ENCODE peak calls at places on chromosomes 7 and 10, in four cellular contexts. V is GM12878, Y is ovary, K is suprapubic skin. O is an unnamed sample.
A peak's percentile ranks its signal among the peaks of the same experiment; 100 is the strongest.

GRCh38 chr10:44937201-44938005 is 22.2 kb upstream of the RASSF4 start:
- DNase-seq in K (no peak), V (no peak), Y (no peak), O (no peak)

GRCh38 chr10:78688221-78688944 is 380.4 kb upstream of the ZMIZ1 start:
- DNase-seq in V (no peak), Y (no peak), K (no peak), O (no peak)

GRCh38 chr7:98213296-98213873 is 2.1 kb downstream of the BHLHA15 start:
- DNase-seq in Y (peak; percentile 19), K (no peak), V (no peak), O (no peak)

GRCh38 chr7:64599341-64599740 is 36.5 kb upstream of the ZNF680 start:
- DNase-seq in Y (no peak), K (no peak), V (no peak), O (no peak)

GRCh38 chr7:128453836-128454804 is 1.6 kb upstream of the HILPDA start:
- DNase-seq in V (no peak), K (peak; percentile 89), Y (peak; percentile 95), O (peak; percentile 93)

GRCh38 chr10:35674843-35675242 is 32.7 kb upstream of the FZD8 start:
- DNase-seq in Y (no peak), V (no peak), K (no peak), O (no peak)

GRCh38 chr10:119377905-119378736 is 164.4 kb downstream of the RGS10 start:
- DNase-seq in V (no peak), Y (no peak), K (no peak), O (no peak)

GRCh38 chr7:147584771-147585193 is 1005.8 kb upstream of the C7orf33 start:
- DNase-seq in K (no peak), Y (no peak), V (no peak), O (no peak)

GRCh38 chr10:124894569-124895215 is 47.2 kb upstream of the ZRANB1 start:
- DNase-seq in Y (no peak), V (no peak), K (no peak), O (no peak)

GRCh38 chr10:89915021-89915420 is 213.6 kb downstream of the KIF20B start:
- DNase-seq in K (no peak), Y (no peak), V (no peak), O (no peak)

GRCh38 chr10:54133201-54133600 is 667.8 kb downstream of the PCDH15 start:
- DNase-seq in Y (no peak), V (no peak), K (no peak), O (no peak)

GRCh38 chr10:4470231-4470840 is 355.7 kb upstream of the AKR1E2 start:
- DNase-seq in Y (no peak), K (no peak), V (no peak), O (no peak)

GRCh38 chr10:24762966-24763623 is 39.4 kb upstream of the ARHGAP21 start:
- DNase-seq in K (no peak), Y (no peak), V (no peak), O (no peak)

GRCh38 chr7:65239707-65240352 is 133.8 kb upstream of the ZNF92 start:
- DNase-seq in V (no peak), K (no peak), Y (no peak), O (no peak)

GRCh38 chr10:94066411-94066810 is 72.7 kb downstream of the PLCE1 start:
- DNase-seq in Y (no peak), V (no peak), K (no peak), O (no peak)

GRCh38 chr7:28986723-28987122 is 28.6 kb upstream of the TRIL start:
- DNase-seq in Y (no peak), V (no peak), K (no peak), O (peak; percentile 58)

GRCh38 chr10:130571674-130572073 is 435.5 kb downstream of the GLRX3 start:
- DNase-seq in K (no peak), Y (no peak), V (no peak), O (no peak)
- H3K4me3 ChIP-seq in K (no peak overlapping the region), Y (no peak overlapping the region), V (no peak overlapping the region), O (no peak overlapping the region)

GRCh38 chr7:116951366-116952292 is 1.7 kb upstream of the ST7 start:
- DNase-seq in V (no peak), Y (no peak), K (no peak), O (no peak)

GRCh38 chr7:116952640-116953371 is 495 bp upstream of the ST7 start:
- DNase-seq in K (peak; percentile 86), V (no peak), Y (no peak), O (peak; percentile 94)

GRCh38 chr7:116953727-116954442 is 584 bp downstream of the ST7 start:
- DNase-seq in Y (peak; percentile 78), V (no peak), K (peak; percentile 79), O (peak; percentile 88)

GRCh38 chr7:116954443-116954838 is 1.1 kb downstream of the ST7 start:
- DNase-seq in K (no peak), V (no peak), Y (no peak), O (no peak)

GRCh38 chr7:116953372-116953726 is at the start of gene ST7:
- DNase-seq in Y (peak; percentile 78), V (no peak), K (no peak), O (peak; percentile 93)
- TF ChIP-seq POLR2A in Y (no peak), V (peak; percentile 79), K (no peak), O (no peak)

GRCh38 chr7:104859754-104860426 is 154.1 kb upstream of the KMT2E start:
- DNase-seq in K (no peak), Y (no peak), V (no peak), O (no peak)
- H3K4me3 ChIP-seq in K (no peak overlapping the region), Y (no peak overlapping the region), V (no peak overlapping the region), O (no peak overlapping the region)

GRCh38 chr7:39732837-39733804 is 109.7 kb downstream of the RALA start:
- DNase-seq in Y (peak; percentile 96), K (peak; percentile 97), V (peak; percentile 95), O (peak; percentile 87)
- TF ChIP-seq POLR2A in Y (peak; percentile 21), K (no peak), V (peak; percentile 91), O (no peak)

GRCh38 chr10:1043532-1043995 is 5.4 kb downstream of the IDI1 start:
- DNase-seq in K (no peak), V (peak; percentile 72), Y (no peak), O (peak; percentile 40)
- H3K4me3 ChIP-seq in K (no peak overlapping the region), V (peak overlapping the region; percentile 69), Y (no peak overlapping the region), O (no peak overlapping the region)

GRCh38 chr7:16989883-16990413 is 108.2 kb upstream of the AGR3 start:
- DNase-seq in V (no peak), K (peak; percentile 83), Y (peak; percentile 36), O (peak; percentile 91)
- TF ChIP-seq POLR2A in V (no peak), K (no peak), Y (no peak), O (no peak)